ENCODE peak calls at places on chromosomes 13 and 19, in nine cellular contexts. J, F, T, P, L, Z, O, K and X are unnamed samples.

GRCh38 chr19:37973666-37974065 is 66.7 kb downstream of the SIPA1L3 start:
- DNase-seq in L (no peak), K (no peak), J (no peak), F (no peak), O (no peak), Z (no peak), T (no peak), P (no peak), X (no peak)

GRCh38 chr19:6056282-6056741 is 54.0 kb downstream of the RFX2 start:
- DNase-seq in K (no peak), L (no peak), F (no peak), T (no peak), P (no peak), O (no peak), Z (no peak), J (no peak), X (no peak)

GRCh38 chr19:13401388-13401787 is 104.9 kb downstream of the CACNA1A start:
- DNase-seq in P (no peak), T (no peak), J (no peak), F (no peak), O (no peak), Z (no peak), K (peak), L (no peak), X (no peak)

GRCh38 chr13:38262211-38262610 is 87.4 kb upstream of the UFM1 start:
- DNase-seq in J (no peak), F (no peak), K (no peak), O (no peak), T (no peak), L (no peak), Z (no peak), P (peak), X (no peak)

GRCh38 chr13:75618308-75618707 is 17.8 kb upstream of the LMO7 start:
- DNase-seq in Z (no peak), F (no peak), O (no peak), P (no peak), J (no peak), T (no peak), L (no peak), K (no peak), X (no peak)

GRCh38 chr13:32737111-32737571 is 150.9 kb downstream of the PDS5B start:
- DNase-seq in T (no peak), L (no peak), P (no peak), F (no peak), K (no peak), O (no peak), J (no peak), Z (no peak), X (no peak)

GRCh38 chr13:96053003-96053703 is at the start of gene UGGT2:
- DNase-seq in J (peak), O (peak), T (peak), F (peak), L (peak), K (peak), P (peak), Z (peak), X (peak)

GRCh38 chr13:60001892-60002291 is 161.8 kb downstream of the DIAPH3 start:
- DNase-seq in O (no peak), F (no peak), T (no peak), P (no peak), J (no peak), L (no peak), K (no peak), Z (no peak), X (no peak)

GRCh38 chr13:76663941-76664340 is 222.3 kb downstream of the KCTD12 start:
- DNase-seq in T (no peak), L (no peak), F (no peak), K (peak), Z (peak), O (no peak), J (no peak), P (no peak), X (no peak)

GRCh38 chr13:60562081-60562764 is 165.2 kb downstream of the TDRD3 start:
- DNase-seq in O (no peak), P (no peak), J (no peak), L (no peak), K (no peak), T (no peak), F (no peak), Z (no peak), X (no peak)

GRCh38 chr19:8986296-8986695 is 23.9 kb downstream of the MUC16 start:
- DNase-seq in L (no peak), F (no peak), O (no peak), T (no peak), K (no peak), P (no peak), J (no peak), Z (no peak), X (no peak)

GRCh38 chr19:5691930-5692784 is 2.1 kb downstream of the RPL36 start:
- DNase-seq in F (no peak), L (no peak), Z (no peak), T (no peak), K (no peak), O (no peak), P (no peak), J (no peak), X (no peak)

GRCh38 chr19:28883241-28883693 is 329.7 kb downstream of the UQCRFS1 start:
- DNase-seq in L (peak), P (no peak), K (peak), O (peak), T (no peak), J (no peak), F (no peak), Z (no peak), X (no peak)

GRCh38 chr13:93227280-93227905 is 786 bp downstream of the GPC6 start:
- DNase-seq in Z (no peak), O (peak), L (peak), K (peak), F (no peak), P (peak), J (peak), T (no peak), X (peak)

GRCh38 chr13:28564030-28564429 is 69.1 kb upstream of the FLT1 start:
- DNase-seq in T (no peak), Z (no peak), K (no peak), J (no peak), O (no peak), L (no peak), P (no peak), F (no peak), X (no peak)

GRCh38 chr13:46638262-46638661 is 85.3 kb downstream of the LRCH1 start:
- DNase-seq in F (no peak), P (no peak), L (no peak), J (no peak), T (no peak), K (no peak), Z (no peak), O (no peak), X (no peak)

GRCh38 chr13:48412881-48413351 is at the start of gene LPAR6:
- DNase-seq in L (no peak), Z (peak), K (peak), T (no peak), P (no peak), J (no peak), F (no peak), O (peak), X (no peak)

GRCh38 chr19:38383184-38383583 is 4.7 kb downstream of the GGN start:
- DNase-seq in J (no peak), F (no peak), Z (no peak), P (no peak), T (no peak), L (no peak), O (no peak), K (no peak), X (no peak)

GRCh38 chr13:58181111-58181510 is 549.6 kb downstream of the PCDH17 start:
- DNase-seq in T (no peak), L (no peak), O (no peak), K (no peak), F (no peak), P (no peak), Z (no peak), J (no peak), X (no peak)

GRCh38 chr13:39538826-39539555 is 64.0 kb downstream of the LHFPL6 start:
- DNase-seq in J (no peak), O (no peak), P (peak), T (no peak), L (no peak), K (peak), F (no peak), Z (no peak), X (no peak)

GRCh38 chr13:41827507-41828213 is 133.2 kb downstream of the VWA8 start:
- DNase-seq in O (no peak), Z (peak), P (peak), F (no peak), J (no peak), L (no peak), K (peak), T (no peak), X (no peak)

GRCh38 chr13:32340917-32341316 is 25.6 kb downstream of the BRCA2 start:
- DNase-seq in F (no peak), O (no peak), J (no peak), P (no peak), T (no peak), L (no peak), Z (no peak), K (no peak), X (no peak)

GRCh38 chr19:47084879-47085439 is 28.6 kb downstream of the ZC3H4 start:
- DNase-seq in O (no peak), T (no peak), K (no peak), P (no peak), F (no peak), Z (no peak), L (no peak), J (no peak), X (no peak)

GRCh38 chr13:45242070-45242469 is 41.2 kb upstream of the KCTD4 start:
- DNase-seq in J (no peak), L (no peak), K (peak), F (no peak), T (no peak), Z (no peak), P (no peak), O (no peak), X (no peak)

GRCh38 chr13:21537105-21537504 is 66.9 kb downstream of the MICU2 start:
- DNase-seq in Z (no peak), T (no peak), L (no peak), P (no peak), J (no peak), K (no peak), F (no peak), O (no peak), X (no peak)

GRCh38 chr13:30866692-30867669 is 39.1 kb upstream of the MEDAG start:
- DNase-seq in T (no peak), K (no peak), O (no peak), P (no peak), J (no peak), L (no peak), Z (no peak), F (no peak), X (no peak)

GRCh38 chr19:34288381-34288780 is 34.0 kb downstream of the GARRE1 start:
- DNase-seq in L (no peak), T (no peak), J (no peak), F (no peak), O (no peak), P (no peak), K (no peak), Z (no peak), X (no peak)

GRCh38 chr19:44841255-44841654 is 4.8 kb upstream of the NECTIN2 start:
- DNase-seq in P (no peak), L (no peak), O (no peak), F (peak), Z (no peak), K (no peak), J (no peak), T (no peak), X (no peak)

GRCh38 chr19:46056536-46056935 is 15.7 kb upstream of the IGFL4 start:
- DNase-seq in O (no peak), L (no peak), J (no peak), K (no peak), Z (no peak), F (no peak), P (no peak), T (no peak), X (no peak)

GRCh38 chr13:108827637-108828036 is 198.2 kb downstream of the MYO16 start:
- DNase-seq in O (no peak), Z (no peak), T (no peak), F (no peak), K (no peak), J (no peak), L (no peak), P (no peak), X (no peak)

GRCh38 chr13:43227721-43228120 is 204.3 kb downstream of the DNAJC15 start:
- DNase-seq in T (no peak), J (no peak), L (no peak), K (no peak), Z (no peak), F (no peak), P (no peak), O (no peak), X (no peak)

GRCh38 chr19:40584007-40584406 is 7.3 kb downstream of the SHKBP1 start:
- DNase-seq in P (no peak), O (no peak), T (no peak), J (no peak), K (no peak), Z (no peak), L (no peak), F (no peak), X (no peak)
- TF ChIP-seq CTCF in P (no peak), O (peak), T (no peak), J (peak), K (peak), Z (no peak), L (no peak), F (no peak), X (peak)

GRCh38 chr19:19743176-19743575 is 10.3 kb upstream of the ZNF14 start:
- DNase-seq in K (no peak), O (no peak), J (no peak), L (no peak), F (no peak), T (no peak), Z (no peak), P (no peak), X (no peak)

GRCh38 chr19:19746286-19747213 is 13.6 kb upstream of the ZNF14 start:
- DNase-seq in K (no peak), Z (no peak), T (peak), F (no peak), J (no peak), L (no peak), O (no peak), P (no peak), X (no peak)

GRCh38 chr19:19744641-19745040 is 11.7 kb upstream of the ZNF14 start:
- DNase-seq in J (no peak), Z (no peak), L (no peak), O (no peak), P (no peak), K (no peak), T (no peak), F (no peak), X (no peak)

GRCh38 chr19:19747357-19748220 is 14.7 kb upstream of the ZNF14 start:
- DNase-seq in Z (no peak), F (no peak), T (peak), O (no peak), K (no peak), P (no peak), L (no peak), J (no peak), X (no peak)

DNA sequence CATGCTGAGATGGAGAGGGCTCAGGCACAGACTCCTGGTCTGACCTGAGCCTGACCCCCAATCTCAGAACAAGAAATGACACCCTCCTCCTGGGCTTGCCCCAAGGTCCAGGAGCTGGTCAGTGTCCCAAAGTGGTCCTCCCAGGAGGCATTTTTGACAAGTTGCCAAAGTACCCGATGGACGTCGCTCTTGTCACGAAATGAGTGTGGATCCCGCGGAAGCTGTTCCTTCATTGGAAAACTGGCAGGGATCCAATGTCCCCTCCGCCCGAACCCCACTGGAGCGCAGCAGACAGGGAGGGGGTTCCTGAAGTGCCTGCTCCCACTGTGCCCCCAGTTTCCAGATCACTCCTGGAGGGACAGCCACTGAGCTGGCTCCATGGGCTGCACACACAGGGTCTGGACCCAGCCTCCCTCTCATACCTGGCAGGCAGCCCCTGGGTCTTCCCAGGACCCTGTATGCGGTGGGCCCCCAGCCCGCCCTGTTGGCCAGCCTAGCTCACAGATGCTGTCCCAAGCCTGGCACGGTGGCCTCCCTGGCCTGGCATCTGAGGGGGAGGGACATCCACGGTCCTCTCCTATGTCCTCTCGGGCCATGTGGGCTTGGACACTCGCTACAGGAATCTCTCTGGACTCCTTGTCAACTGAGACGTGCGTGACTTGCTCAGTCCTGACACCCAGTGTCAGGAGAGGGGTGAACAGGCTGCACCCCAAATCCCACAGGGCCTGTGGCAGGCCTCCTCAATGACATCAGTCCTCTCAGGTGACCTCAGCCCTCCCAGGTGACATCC is 12.8 kb upstream of the ZNF14 start:
- DNase-seq in Z (no peak), L (no peak), O (no peak), P (no peak), K (no peak), T (no peak), F (no peak), J (no peak), X (no peak)
- TF ChIP-seq CTCF in Z (no peak), L (no peak), O (no peak), P (no peak), K (no peak), T (no peak), F (no peak), J (no peak), X (no peak)

GRCh38 chr19:31256601-31256990 is 92.6 kb downstream of the TSHZ3 start:
- DNase-seq in Z (no peak), T (no peak), O (no peak), K (no peak), L (no peak), P (no peak), F (no peak), J (no peak), X (no peak)

GRCh38 chr19:31255863-31256600 is 93.2 kb downstream of the TSHZ3 start:
- DNase-seq in F (no peak), P (no peak), O (no peak), L (no peak), J (no peak), K (no peak), T (no peak), Z (no peak), X (no peak)

GRCh38 chr19:31254611-31255010 is 94.6 kb downstream of the TSHZ3 start:
- DNase-seq in L (no peak), F (no peak), T (no peak), J (no peak), K (no peak), Z (no peak), P (no peak), O (no peak), X (no peak)

GRCh38 chr19:31253816-31254551 is 95.3 kb downstream of the TSHZ3 start:
- DNase-seq in L (peak), O (no peak), P (no peak), K (no peak), F (no peak), T (no peak), Z (no peak), J (no peak), X (no peak)

GRCh38 chr19:31255174-31255862 is 93.9 kb downstream of the TSHZ3 start:
- DNase-seq in L (no peak), T (peak), P (no peak), J (no peak), O (no peak), Z (no peak), F (no peak), K (no peak), X (no peak)
- TF ChIP-seq CTCF in L (no peak), T (no peak), P (no peak), J (no peak), O (no peak), Z (no peak), F (no peak), K (no peak), X (no peak)

GRCh38 chr19:14786421-14786851 is 8.1 kb upstream of the ADGRE2 start:
- DNase-seq in T (no peak), K (peak), J (peak), O (peak), L (no peak), F (peak), P (no peak), Z (no peak), X (no peak)
- TF ChIP-seq CTCF in T (no peak), K (peak), J (peak), O (peak), L (peak), F (peak), P (peak), Z (no peak), X (peak)

DNA sequence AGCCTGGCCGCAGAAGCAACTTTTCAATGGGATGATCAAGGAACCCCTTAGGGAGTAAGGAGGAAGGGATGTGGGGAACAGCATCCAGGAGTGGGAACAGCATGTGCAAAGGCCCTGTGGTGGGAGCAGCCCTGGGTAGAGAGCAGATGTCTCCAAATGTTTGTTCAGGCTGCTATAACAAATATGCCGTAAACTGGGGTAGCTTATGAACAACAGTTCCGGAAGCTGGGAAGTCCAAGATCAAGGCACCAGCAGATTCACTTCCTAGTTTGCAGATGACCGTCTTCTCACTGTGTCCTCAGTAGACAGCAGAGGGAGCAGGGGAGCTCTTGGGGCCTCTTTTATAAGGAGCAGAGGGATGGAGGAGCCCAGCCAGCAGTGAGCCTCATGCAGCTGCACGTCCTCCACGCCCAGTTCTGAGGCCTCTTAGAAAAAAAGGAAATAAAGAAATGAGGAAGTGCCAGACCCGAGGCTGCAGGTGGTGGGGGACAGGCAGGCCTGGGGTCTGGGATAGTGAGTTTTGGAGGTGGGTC is 4.2 kb upstream of the LRRC25 start:
- DNase-seq in J (no peak), L (peak), O (peak), F (no peak), K (peak), P (no peak), Z (no peak), T (no peak), X (no peak)
- TF ChIP-seq CTCF in J (peak), L (peak), O (peak), F (peak), K (peak), P (peak), Z (no peak), T (no peak), X (peak)

GRCh38 chr19:40392894-40393517 is 3.0 kb upstream of the HIPK4 start:
- DNase-seq in K (no peak), P (no peak), J (no peak), F (no peak), T (peak), Z (no peak), O (no peak), L (no peak), X (no peak)
- TF ChIP-seq CTCF in K (peak), P (peak), J (no peak), F (peak), T (no peak), Z (no peak), O (no peak), L (peak), X (no peak)